ENCODE peak calls at places on chromosomes 12 and 14, in six cellular contexts. Q, A, J, N, D and W are unnamed samples.

GRCh38 chr12:113246478-113247122 is 25.3 kb downstream of the TPCN1 start:
- DNase-seq in D (no peak), N (peak; percentile 64), A (no peak), J (no peak), Q (no peak), W (no peak)

GRCh38 chr14:68564826-68565760 is 227.8 kb downstream of the ZFP36L1 start:
- DNase-seq in J (no peak), D (no peak), N (no peak), A (no peak), Q (no peak), W (no peak)

GRCh38 chr12:123140675-123141614 is 9.9 kb downstream of the PITPNM2 start:
- DNase-seq in N (no peak), D (no peak), A (peak; percentile 13), J (no peak), Q (no peak), W (peak; percentile 44)

GRCh38 chr12:1776139-1776975 is 44.0 kb upstream of the LRTM2 start:
- DNase-seq in A (no peak), N (no peak), Q (no peak), D (no peak), J (peak; percentile 89), W (no peak)

GRCh38 chr12:62519043-62519442 is 52.4 kb downstream of the MON2 start:
- DNase-seq in Q (peak; percentile 1), D (no peak), A (peak; percentile 64), N (no peak), J (no peak), W (no peak)

GRCh38 chr12:116855744-116856470 is 25.3 kb downstream of the HRK start:
- DNase-seq in Q (no peak), D (no peak), J (no peak), N (no peak), A (no peak), W (no peak)

GRCh38 chr12:76633415-76633814 is 73.8 kb upstream of the OSBPL8 start:
- DNase-seq in N (no peak), J (no peak), D (no peak), Q (no peak), A (no peak), W (no peak)

GRCh38 chr14:85483652-85484051 is 46.3 kb upstream of the FLRT2 start:
- DNase-seq in Q (no peak), A (no peak), N (no peak), D (no peak), J (no peak), W (no peak)

GRCh38 chr12:89980236-89980635 is 271.6 kb upstream of the ATP2B1 start:
- DNase-seq in A (peak; percentile 53), D (no peak), N (no peak), J (peak; percentile 73), Q (no peak), W (no peak)

GRCh38 chr14:61119006-61119405 is 138.0 kb downstream of the SLC38A6 start:
- DNase-seq in D (no peak), Q (no peak), J (peak; percentile 39), A (no peak), N (no peak), W (no peak)

GRCh38 chr14:24080888-24081738 is 9.8 kb downstream of the CPNE6 start:
- DNase-seq in N (peak; percentile 94), J (peak; percentile 37), Q (no peak), D (peak; percentile 37), A (peak; percentile 77), W (peak; percentile 85)

GRCh38 chr12:93778306-93778705 is 101.1 kb downstream of the CRADD start:
- DNase-seq in Q (no peak), D (no peak), N (no peak), A (peak; percentile 86), J (no peak), W (no peak)

GRCh38 chr14:58243790-58244555 is 670 bp upstream of the PSMA3 start:
- DNase-seq in A (peak; percentile 57), Q (no peak), D (no peak), N (no peak), J (peak; percentile 57), W (no peak)

GRCh38 chr12:41302979-41303403 is 114.9 kb downstream of the PDZRN4 start:
- DNase-seq in D (no peak), Q (no peak), A (no peak), N (no peak), J (no peak), W (no peak)

GRCh38 chr12:132827763-132828703 is 636 bp downstream of the GOLGA3 start:
- DNase-seq in J (no peak), N (peak; percentile 68), A (peak; percentile 68), D (no peak), Q (no peak), W (peak; percentile 56)

GRCh38 chr12:120941412-120941811 is 36.9 kb upstream of the HNF1A start:
- DNase-seq in A (no peak), J (no peak), N (no peak), D (no peak), Q (no peak), W (no peak)

GRCh38 chr14:61392297-61392696 is 70.9 kb downstream of the PRKCH start:
- DNase-seq in Q (no peak), D (no peak), A (no peak), J (no peak), N (no peak), W (no peak)

GRCh38 chr12:49890096-49890461 is 13.6 kb downstream of the FAIM2 start:
- DNase-seq in D (no peak), J (no peak), N (no peak), Q (no peak), A (no peak), W (no peak)

GRCh38 chr12:10365716-10366433 is 24.0 kb downstream of the KLRK1 start:
- DNase-seq in D (no peak), J (no peak), N (no peak), A (no peak), Q (no peak), W (no peak)

GRCh38 chr14:54011001-54011400 is 54.4 kb upstream of the BMP4 start:
- DNase-seq in N (no peak), A (no peak), J (no peak), Q (no peak), D (no peak), W (no peak)

GRCh38 chr12:106564678-106565329 is 18.0 kb upstream of the RFX4 start:
- DNase-seq in N (no peak), D (no peak), Q (no peak), A (no peak), J (no peak), W (no peak)

GRCh38 chr12:116672842-116673516 is 64.9 kb downstream of the SPRING1 start:
- DNase-seq in Q (no peak), N (no peak), D (no peak), J (no peak), A (no peak), W (no peak)

GRCh38 chr12:81627336-81628189 is 131.6 kb downstream of the PPFIA2 start:
- DNase-seq in D (peak; percentile 62), Q (no peak), N (no peak), A (no peak), J (peak; percentile 79), W (no peak)

GRCh38 chr12:93447555-93448265 is 6.0 kb upstream of the UBE2N start:
- DNase-seq in J (no peak), D (peak; percentile 3), A (no peak), N (no peak), Q (no peak), W (no peak)

GRCh38 chr14:57179273-57179672 is 89.4 kb downstream of the EXOC5 start:
- DNase-seq in A (no peak), Q (no peak), N (no peak), J (no peak), D (no peak), W (no peak)

GRCh38 chr14:49853572-49854375 is 1.2 kb upstream of the NEMF start:
- DNase-seq in J (peak; percentile 84), N (peak; percentile 70), Q (no peak), D (peak; percentile 84), A (peak; percentile 91), W (peak; percentile 78)

GRCh38 chr14:20436363-20436755 is 393 bp upstream of the KLHL33 start:
- DNase-seq in D (no peak), Q (no peak), N (no peak), J (no peak), A (no peak), W (no peak)

GRCh38 chr14:89041245-89041585 is 216.8 kb downstream of the TTC8 start:
- DNase-seq in N (no peak), D (peak; percentile 23), Q (no peak), J (no peak), A (peak; percentile 87), W (peak; percentile 85)

GRCh38 chr14:68774771-68775613 is 17.9 kb downstream of the ZFP36L1 start:
- DNase-seq in N (no peak), D (no peak), Q (no peak), A (peak; percentile 46), J (no peak), W (peak; percentile 37)

GRCh38 chr12:71469235-71469873 is 29.8 kb downstream of the LGR5 start:
- DNase-seq in N (no peak), J (peak; percentile 10), D (no peak), A (peak; percentile 58), Q (no peak), W (no peak)

GRCh38 chr12:78002878-78003277 is 172.2 kb downstream of the NAV3 start:
- DNase-seq in D (peak; percentile 33), Q (no peak), A (no peak), N (no peak), J (peak; percentile 61), W (no peak)

GRCh38 chr14:26255213-26255612 is 342.6 kb downstream of the NOVA1 start:
- DNase-seq in J (peak; percentile 46), D (no peak), A (no peak), N (peak; percentile 9), Q (no peak), W (no peak)

GRCh38 chr12:69007858-69008314 is 74.9 kb upstream of the CPM start:
- DNase-seq in Q (no peak), J (no peak), D (no peak), N (no peak), A (no peak), W (no peak)

GRCh38 chr12:88693837-88694445 is 113.7 kb upstream of the KITLG start:
- DNase-seq in A (no peak), J (no peak), N (no peak), D (no peak), Q (no peak), W (no peak)